ENCODE peak calls at places on chromosomes 6 and 20, in seven cellular contexts. F, D, Y, L, M, A and R are unnamed samples.

GRCh38 chr6:157230971-157231370 is 92.3 kb downstream of the TMEM242 start:
- DNase-seq in F (no peak), D (no peak), Y (no peak), L (no peak), M (no peak), A (no peak), R (no peak)

GRCh38 chr20:25360631-25361286 is 29.9 kb downstream of the ABHD12 start:
- DNase-seq in F (no peak), D (no peak), Y (no peak), L (no peak), M (no peak), A (peak; percentile 82), R (no peak)

GRCh38 chr6:90516074-90516660 is 70.7 kb downstream of the MAP3K7 start:
- DNase-seq in F (no peak), D (no peak), Y (no peak), L (no peak), M (no peak), A (no peak), R (no peak)

GRCh38 chr6:166312832-166313231 is 4.6 kb upstream of the PRR18 start:
- DNase-seq in F (no peak), D (no peak), Y (no peak), L (no peak), M (no peak), A (no peak), R (no peak)

GRCh38 chr6:157056275-157056674 is 267.0 kb downstream of the TMEM242 start:
- DNase-seq in F (no peak), D (no peak), Y (no peak), L (no peak), M (no peak), A (no peak), R (no peak)

GRCh38 chr6:94349227-94349626 is 929.9 kb upstream of the EPHA7 start:
- DNase-seq in F (no peak), D (no peak), Y (no peak), L (no peak), M (no peak), A (no peak), R (no peak)

GRCh38 chr20:24672886-24673677 is 203.7 kb downstream of the SYNDIG1 start:
- DNase-seq in F (no peak), D (peak; percentile 17), Y (no peak), L (no peak), M (no peak), A (peak; percentile 97), R (no peak)

GRCh38 chr20:18904624-18905023 is 91.0 kb downstream of the SCP2D1 start:
- DNase-seq in F (no peak), D (no peak), Y (no peak), L (no peak), M (no peak), A (no peak), R (no peak)

GRCh38 chr6:105179244-105180065 is at the start of gene POPDC3:
- DNase-seq in F (peak; percentile 77), D (peak; percentile 36), Y (peak; percentile 39), L (no peak), M (peak; percentile 61), A (peak; percentile 53), R (no peak)

GRCh38 chr20:57013741-57014140 is 252.7 kb downstream of the BMP7 start:
- DNase-seq in F (peak; percentile 73), D (peak; percentile 91), Y (no peak), L (no peak), M (peak; percentile 77), A (no peak), R (no peak)

GRCh38 chr6:131182991-131183425 is 47.7 kb downstream of the AKAP7 start:
- DNase-seq in F (peak; percentile 8), D (no peak), Y (no peak), L (peak; percentile 82), M (peak; percentile 30), A (peak; percentile 56), R (peak; percentile 50)

GRCh38 chr20:32607324-32607723 is 22.2 kb upstream of the NOL4L start:
- DNase-seq in F (no peak), D (no peak), Y (no peak), L (no peak), M (no peak), A (no peak), R (no peak)
- H3K4me1 ChIP-seq in F (peaks cover 24% of the 10 kb centered on the region), D (no peaks in the 10 kb centered on the region), Y (peaks cover 2% of the 10 kb centered on the region), L (peaks cover 43% of the 10 kb centered on the region), M (no peaks in the 10 kb centered on the region), A (no peaks in the 10 kb centered on the region), R (no peaks in the 10 kb centered on the region)

GRCh38 chr20:44481719-44482416 is 6.2 kb downstream of the TTPAL start:
- DNase-seq in F (no peak), D (no peak), Y (no peak), L (no peak), M (no peak), A (no peak), R (no peak)

GRCh38 chr20:44485830-44486198 is 10.1 kb downstream of the TTPAL start:
- DNase-seq in F (no peak), D (no peak), Y (no peak), L (no peak), M (no peak), A (no peak), R (no peak)

GRCh38 chr20:44480097-44480496 is 4.4 kb downstream of the TTPAL start:
- DNase-seq in F (no peak), D (no peak), Y (no peak), L (no peak), M (no peak), A (no peak), R (no peak)

GRCh38 chr20:44485078-44485829 is 9.6 kb downstream of the TTPAL start:
- DNase-seq in F (no peak), D (no peak), Y (no peak), L (no peak), M (no peak), A (no peak), R (no peak)

DNA sequence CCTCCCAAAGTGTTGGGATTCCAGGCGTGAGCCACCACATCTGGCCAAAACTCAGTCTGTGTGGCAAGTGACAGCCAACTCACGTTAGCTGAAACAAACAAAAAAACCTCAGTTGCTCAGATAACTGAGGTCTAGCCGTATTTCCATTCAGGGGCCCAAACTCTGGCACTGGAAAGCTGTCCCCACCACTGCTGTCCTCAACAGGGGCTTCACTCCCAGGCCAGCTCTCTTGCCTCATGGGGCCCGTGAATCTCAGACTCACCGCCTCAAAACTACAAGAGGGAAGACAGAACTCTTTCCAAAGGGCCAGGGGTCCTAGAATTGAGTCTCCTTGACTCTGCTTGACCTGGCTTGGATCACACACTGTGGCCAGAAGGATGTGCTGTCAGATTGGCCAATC is 7.4 kb downstream of the TTPAL start:
- DNase-seq in F (no peak), D (no peak), Y (no peak), L (no peak), M (no peak), A (no peak), R (no peak)
- H3K36me3 ChIP-seq in F (peaks cover 24% of the 10 kb centered on the region), D (peaks cover 3% of the 10 kb centered on the region), Y (peaks cover 6% of the 10 kb centered on the region), L (peaks cover 75% of the 10 kb centered on the region), M (peaks cover 30% of the 10 kb centered on the region), A (peaks cover 35% of the 10 kb centered on the region), R (peaks cover 58% of the 10 kb centered on the region)

DNA sequence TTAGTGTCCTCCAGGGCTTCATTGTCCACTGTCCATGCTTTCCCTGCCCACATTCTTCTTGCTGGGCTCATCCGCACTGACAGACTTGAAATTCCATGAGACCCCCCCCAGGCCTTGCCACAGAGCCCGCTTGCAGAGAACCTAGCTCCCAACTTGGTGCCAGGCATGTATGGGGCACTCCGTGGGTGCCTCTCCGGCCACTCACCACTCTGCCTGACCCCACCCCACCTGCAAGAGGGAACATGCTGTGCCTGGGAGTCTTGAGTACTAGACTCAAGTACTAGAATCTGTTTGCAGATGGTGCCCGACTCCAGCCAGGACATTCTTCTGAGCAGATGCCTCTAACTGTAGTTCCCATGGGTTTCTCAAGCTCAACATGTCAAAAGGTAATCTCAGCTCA is 47.9 kb downstream of the TRERF1 start:
- DNase-seq in F (no peak), D (no peak), Y (no peak), L (no peak), M (no peak), A (no peak), R (no peak)
- H3K4me1 ChIP-seq in F (peaks cover 7% of the 10 kb centered on the region), D (peaks cover 7% of the 10 kb centered on the region), Y (no peaks in the 10 kb centered on the region), L (no peaks in the 10 kb centered on the region), M (peaks cover 37% of the 10 kb centered on the region), A (peaks cover 24% of the 10 kb centered on the region), R (peaks cover 29% of the 10 kb centered on the region)

DNA sequence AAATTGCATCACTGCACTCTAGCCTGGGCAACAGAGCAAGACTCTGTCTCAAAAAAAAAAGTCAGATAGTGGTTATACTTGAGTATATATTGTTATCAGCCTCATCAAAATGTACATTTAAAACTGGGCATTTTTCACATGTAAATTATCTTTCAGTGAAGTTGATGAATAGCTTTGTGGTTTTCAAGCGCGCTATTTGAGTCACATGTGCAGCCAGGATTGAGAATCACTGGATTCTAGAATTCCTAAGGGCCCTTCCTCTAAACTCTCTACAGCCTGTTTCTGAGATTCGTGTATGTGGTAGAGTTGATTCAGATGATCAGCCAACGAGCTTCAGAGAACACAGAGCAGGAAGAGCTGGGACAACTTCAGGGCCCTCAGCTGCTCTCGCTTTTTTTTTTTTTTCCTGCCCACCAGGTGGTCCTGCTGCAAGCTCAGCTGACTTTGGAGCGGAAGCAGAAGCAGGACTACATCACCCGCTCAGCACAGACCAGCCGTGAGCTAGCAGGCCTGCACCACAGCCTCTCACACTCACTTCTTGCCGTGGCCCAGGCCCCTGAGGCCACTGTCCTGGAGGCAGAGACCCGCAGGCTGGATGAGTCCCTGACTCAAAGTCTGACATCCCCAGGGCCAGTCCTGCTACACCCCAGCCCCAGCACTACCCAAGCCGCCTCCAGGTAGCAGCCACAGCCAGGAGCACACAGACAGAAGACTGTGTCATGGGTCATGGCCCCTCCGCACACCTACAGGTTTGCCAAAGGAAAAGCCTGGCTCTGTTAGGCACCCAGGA is 18.3 kb downstream of the C20orf173 start:
- DNase-seq in F (no peak), D (no peak), Y (no peak), L (no peak), M (no peak), A (no peak), R (no peak)
- H3K36me3 ChIP-seq in F (peaks cover 33% of the 10 kb centered on the region), D (peaks cover 17% of the 10 kb centered on the region), Y (peaks cover 8% of the 10 kb centered on the region), L (peaks cover 81% of the 10 kb centered on the region), M (peaks cover 56% of the 10 kb centered on the region), A (peaks cover 46% of the 10 kb centered on the region), R (peaks cover 38% of the 10 kb centered on the region)

GRCh38 chr6:21001736-21002135 is 467.5 kb downstream of the CDKAL1 start:
- DNase-seq in F (no peak), D (no peak), Y (no peak), L (no peak), M (no peak), A (peak; percentile 12), R (no peak)
- H3K4me1 ChIP-seq in F (no peaks in the 10 kb centered on the region), D (peaks cover 20% of the 10 kb centered on the region), Y (peaks cover 4% of the 10 kb centered on the region), L (peaks cover 14% of the 10 kb centered on the region), M (peaks cover 9% of the 10 kb centered on the region), A (peaks cover 5% of the 10 kb centered on the region), R (no peaks in the 10 kb centered on the region)